ENCODE peak calls at places on chromosomes 7 and 10, in four cellular contexts. O, B, A and W are unnamed samples.
A peak's percentile ranks its signal among the peaks of the same experiment; 100 is the strongest.

GRCh38 chr7:133355822-133356221 is 102.9 kb downstream of the EXOC4 start:
- DNase-seq in O (no peak), B (no peak), A (no peak), W (no peak)

GRCh38 chr10:121058082-121058481 is 206.9 kb downstream of the WDR11 start:
- DNase-seq in O (no peak), B (no peak), A (no peak), W (no peak)

GRCh38 chr7:120944826-120945562 is 5.6 kb upstream of the ING3 start:
- DNase-seq in O (no peak), B (peak; percentile 33), A (no peak), W (no peak)

GRCh38 chr10:5043716-5044115 is 40.1 kb upstream of the AKR1C2 start:
- DNase-seq in O (no peak), B (no peak), A (no peak), W (no peak)

GRCh38 chr7:1237704-1238255 is 5.1 kb downstream of the UNCX start:
- DNase-seq in O (no peak), B (no peak), A (no peak), W (no peak)

GRCh38 chr10:14670551-14671240 is 104.0 kb downstream of the FAM107B start:
- DNase-seq in O (no peak), B (no peak), A (no peak), W (no peak)

GRCh38 chr7:123746055-123746454 is 2.7 kb downstream of the WASL start:
- DNase-seq in O (no peak), B (no peak), A (no peak), W (no peak)

GRCh38 chr7:131219277-131220041 is 108.2 kb upstream of the MKLN1 start:
- DNase-seq in O (no peak), B (no peak), A (peak; percentile 56), W (peak; percentile 84)

GRCh38 chr10:93999401-93999851 is 5.7 kb downstream of the PLCE1 start:
- DNase-seq in O (no peak), B (no peak), A (peak; percentile 44), W (peak; percentile 76)

GRCh38 chr7:101217388-101218235 is at the start of the genes PLOD3 and ZNHIT1:
- DNase-seq in O (peak; percentile 94), B (peak; percentile 98), A (peak; percentile 96), W (peak; percentile 98)
- TF ChIP-seq CTCF in O (peak; percentile 34), B (no peak), A (no peak), W (no peak)

GRCh38 chr10:12550994-12551393 is 201.6 kb downstream of the CAMK1D start:
- DNase-seq in O (no peak), B (no peak), A (no peak), W (no peak)
- H3K4me1 ChIP-seq in O (no peaks in the 10 kb centered on the region), B (no peaks in the 10 kb centered on the region), A (no peaks in the 10 kb centered on the region), W (peaks cover 2% of the 10 kb centered on the region)

GRCh38 chr7:42639930-42640329 is 271.9 kb downstream of the C7orf25 start:
- DNase-seq in O (no peak), B (no peak), A (no peak), W (no peak)
- H3K27ac ChIP-seq in O (no peak overlapping the region), B (no peak overlapping the region), A (no peak overlapping the region), W (no peak overlapping the region)

GRCh38 chr7:154833839-154834238 is 169.1 kb downstream of the PAXIP1 start:
- DNase-seq in O (no peak), B (no peak), A (no peak), W (no peak)

GRCh38 chr7:154837087-154837486 is 165.8 kb downstream of the PAXIP1 start:
- DNase-seq in O (no peak), B (no peak), A (no peak), W (no peak)

GRCh38 chr7:154835924-154836529 is 166.9 kb downstream of the PAXIP1 start:
- DNase-seq in O (no peak), B (no peak), A (no peak), W (no peak)

GRCh38 chr7:154837622-154838021 is 165.3 kb downstream of the PAXIP1 start:
- DNase-seq in O (no peak), B (no peak), A (no peak), W (no peak)

GRCh38 chr7:154832557-154833138 is 170.3 kb downstream of the PAXIP1 start:
- DNase-seq in O (no peak), B (no peak), A (no peak), W (no peak)
- TF ChIP-seq CTCF in O (no peak), B (no peak), A (no peak), W (no peak)